ENCODE peak calls at places on chromosomes 6 and 20, in eight cellular contexts. T is GM23248, G is OCI-LY7, E is MM.1S, V is PC-3, Z is hepatocyte, R is SK-N-SH, W is HCT116. F is an unnamed sample. For H3K9me3, the result is how much of the 10 kb centered on the place peaks cover.

GRCh38 chr6:13715444-13715883 is 3.8 kb upstream of the RANBP9 start:
- DNase-seq in Z (no peak), R (no peak), G (no peak), W (no peak), E (no peak), T (no peak), V (peak), F (no peak)

GRCh38 chr6:157019115-157019628 is 242.0 kb downstream of the ARID1B start:
- DNase-seq in V (peak), E (peak), R (peak), T (no peak), Z (peak), W (no peak), G (peak), F (peak)

GRCh38 chr6:167047554-167047953 is 48.4 kb downstream of the CEP43 start:
- DNase-seq in Z (no peak), W (no peak), E (peak), T (no peak), G (peak), V (no peak), R (no peak), F (no peak)

GRCh38 chr20:50015993-50016770 is 33.4 kb downstream of the SNAI1 start:
- DNase-seq in R (peak), Z (peak), G (no peak), E (no peak), W (no peak), T (peak), V (no peak), F (no peak)

GRCh38 chr20:62651285-62652021 is 9.2 kb downstream of the SLCO4A1 start:
- DNase-seq in G (peak), Z (peak), R (peak), E (peak), T (no peak), W (no peak), V (no peak), F (no peak)

GRCh38 chr6:56522871-56523270 is 119.8 kb downstream of the DST start:
- DNase-seq in Z (no peak), W (no peak), E (no peak), G (no peak), T (no peak), R (no peak), V (no peak), F (no peak)

GRCh38 chr20:21361266-21361665 is 36.1 kb downstream of the NKX2-4 start:
- DNase-seq in R (no peak), G (no peak), V (peak), E (no peak), T (peak), W (no peak), Z (no peak), F (no peak)

GRCh38 chr6:41072836-41073202 is at the start of gene NFYA:
- DNase-seq in Z (no peak), G (no peak), T (no peak), W (no peak), V (no peak), R (peak), E (no peak), F (peak)

GRCh38 chr20:5657190-5657872 is 92.9 kb upstream of the SHLD1 start:
- DNase-seq in Z (peak), W (no peak), R (peak), V (peak), G (no peak), T (peak), E (no peak), F (no peak)

GRCh38 chr20:36311854-36312723 is 6.0 kb downstream of the DLGAP4 start:
- DNase-seq in R (no peak), T (no peak), E (no peak), G (no peak), V (no peak), Z (no peak), W (no peak), F (no peak)

GRCh38 chr6:147947521-147947920 is 395.1 kb upstream of the SASH1 start:
- DNase-seq in E (no peak), W (no peak), Z (no peak), G (no peak), V (no peak), R (no peak), T (peak), F (no peak)

GRCh38 chr20:309841-310644 is 12.7 kb downstream of the ZCCHC3 start:
- DNase-seq in W (no peak), R (peak), Z (peak), V (no peak), E (peak), G (peak), T (peak), F (peak)

GRCh38 chr6:31958741-31959739 is at the start of the genes NELFE and SKIC2:
- DNase-seq in G (peak), Z (peak), R (peak), W (peak), E (peak), T (peak), V (peak), F (peak)

GRCh38 chr6:17630511-17631073 is 30.5 kb downstream of the FAM8A1 start:
- DNase-seq in R (no peak), E (no peak), Z (peak), G (no peak), T (no peak), V (no peak), W (no peak), F (no peak)

GRCh38 chr20:62368629-62369507 is 1.8 kb upstream of the LAMA5 start:
- DNase-seq in V (peak), W (no peak), T (peak), G (no peak), Z (peak), R (peak), E (no peak), F (peak)

GRCh38 chr6:3905853-3906190 is 56.6 kb downstream of the FAM50B start:
- DNase-seq in W (no peak), Z (no peak), V (no peak), E (no peak), G (no peak), R (peak), T (no peak), F (no peak)

GRCh38 chr6:135087403-135087802 is 32.8 kb upstream of the HBS1L start:
- DNase-seq in R (no peak), W (no peak), E (no peak), G (peak), Z (no peak), V (no peak), T (no peak), F (no peak)

GRCh38 chr6:113763311-113763766 is 93.8 kb upstream of the MARCKS start:
- DNase-seq in R (no peak), V (peak), Z (no peak), T (peak), G (no peak), E (no peak), W (no peak), F (no peak)

GRCh38 chr6:56573142-56573541 is 69.5 kb downstream of the DST start:
- DNase-seq in G (no peak), V (no peak), W (no peak), R (peak), E (no peak), T (no peak), Z (no peak), F (peak)

GRCh38 chr6:82441047-82441770 is 77.6 kb downstream of the TPBG start:
- DNase-seq in R (peak), G (no peak), T (no peak), Z (no peak), W (no peak), E (no peak), V (no peak), F (no peak)

GRCh38 chr20:58659841-58660240 is 8.8 kb downstream of the STX16 start:
- DNase-seq in T (no peak), V (peak), E (no peak), R (no peak), G (no peak), W (no peak), Z (no peak), F (no peak)

GRCh38 chr6:166955121-166955864 is 1.1 kb downstream of the RNASET2 start:
- DNase-seq in R (peak), G (peak), E (no peak), Z (no peak), T (no peak), V (peak), W (no peak), F (peak)

GRCh38 chr6:17536586-17536985 is 63.5 kb upstream of the FAM8A1 start:
- DNase-seq in W (no peak), G (no peak), T (no peak), E (no peak), Z (no peak), V (no peak), R (no peak), F (no peak)

GRCh38 chr20:36483919-36484808 is 57.2 kb upstream of the MYL9 start:
- DNase-seq in V (peak), G (no peak), Z (no peak), R (peak), W (no peak), T (peak), E (no peak), F (no peak)

GRCh38 chr6:42292002-42292735 is 74.5 kb upstream of the MRPS10 start:
- DNase-seq in R (no peak), Z (no peak), T (peak), E (no peak), G (no peak), W (peak), V (peak), F (no peak)

GRCh38 chr20:47805951-47806350 is 20.7 kb upstream of the SULF2 start:
- DNase-seq in G (no peak), R (no peak), V (no peak), W (no peak), E (no peak), T (no peak), Z (no peak), F (no peak)

GRCh38 chr6:111522393-111523020 is 39.5 kb upstream of the REV3L start:
- DNase-seq in R (no peak), Z (no peak), G (no peak), E (no peak), W (no peak), T (no peak), V (no peak), F (no peak)

GRCh38 chr20:25512709-25513108 is 72.6 kb downstream of the NINL start:
- DNase-seq in W (no peak), V (no peak), G (no peak), R (no peak), E (no peak), T (no peak), Z (no peak), F (no peak)

GRCh38 chr20:25511183-25511582 is 74.1 kb downstream of the NINL start:
- DNase-seq in W (no peak), V (no peak), G (no peak), R (no peak), E (no peak), Z (no peak), T (no peak), F (no peak)

GRCh38 chr20:25517124-25517523 is 68.2 kb downstream of the NINL start:
- DNase-seq in Z (no peak), W (no peak), V (no peak), T (no peak), R (no peak), G (no peak), E (no peak), F (no peak)

GRCh38 chr20:25514195-25514594 is 71.1 kb downstream of the NINL start:
- DNase-seq in Z (no peak), E (no peak), R (no peak), T (no peak), W (no peak), V (no peak), G (no peak), F (no peak)

GRCh38 chr20:25514747-25515340 is 70.5 kb downstream of the NINL start:
- DNase-seq in G (peak), T (no peak), Z (no peak), V (no peak), E (no peak), R (no peak), W (no peak), F (no peak)
- H3K9me3 ChIP-seq in G (under half), T (under half), Z (under half), V (under half), E (under half), R (under half), W (under half), F (under half)

DNA sequence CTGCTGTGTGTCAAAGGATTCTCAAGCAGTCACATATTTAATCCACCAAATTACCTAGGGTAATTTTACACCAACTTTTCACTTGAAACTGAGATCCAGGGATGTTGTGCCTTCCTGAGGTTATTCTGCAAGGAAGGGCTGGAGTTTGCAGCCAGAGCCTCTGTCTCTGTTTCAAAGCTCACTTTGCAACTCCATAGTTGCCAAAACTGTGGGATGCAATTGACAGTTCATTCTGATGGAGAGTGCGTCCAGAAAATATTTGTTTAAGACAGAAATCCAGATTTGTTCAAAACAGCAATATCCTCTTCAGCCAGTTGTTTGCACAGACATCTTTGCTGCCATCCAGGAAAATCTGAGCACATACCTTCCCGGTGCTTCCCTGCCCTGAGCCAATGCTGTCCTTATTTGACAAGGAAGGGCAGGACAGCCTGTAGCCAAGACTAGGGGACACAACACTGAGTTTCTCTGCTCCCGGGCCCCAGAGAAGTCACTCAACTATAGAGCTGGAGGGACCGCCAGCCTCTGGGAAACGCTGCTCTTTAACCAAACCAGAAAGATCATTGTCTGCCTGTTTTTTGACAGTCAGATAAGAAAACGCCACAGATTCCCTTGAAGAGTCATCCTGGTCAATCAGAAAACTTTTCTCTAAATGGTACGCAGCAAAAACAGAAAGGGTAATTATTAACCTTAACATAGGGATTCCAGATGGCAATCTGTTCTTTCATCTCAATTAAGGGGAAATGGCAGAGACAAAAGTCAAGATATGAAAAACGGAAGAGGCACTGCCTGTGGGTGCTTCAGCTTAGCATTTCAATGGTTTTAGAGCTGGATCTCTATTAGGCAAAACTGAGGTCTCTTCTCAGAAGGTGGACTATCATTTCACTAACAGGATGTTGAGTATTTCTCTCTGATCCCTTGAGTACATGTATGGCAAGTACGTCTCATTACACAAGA is 297.3 kb downstream of the HIVEP2 start:
- DNase-seq in T (no peak), R (peak), V (no peak), W (no peak), G (no peak), E (no peak), Z (no peak), F (peak)
- TF ChIP-seq EZH2phosphoT487 in T (no peak), R (no peak), V (no peak), W (no peak), G (no peak), E (no peak), Z (no peak), F (no peak)

DNA sequence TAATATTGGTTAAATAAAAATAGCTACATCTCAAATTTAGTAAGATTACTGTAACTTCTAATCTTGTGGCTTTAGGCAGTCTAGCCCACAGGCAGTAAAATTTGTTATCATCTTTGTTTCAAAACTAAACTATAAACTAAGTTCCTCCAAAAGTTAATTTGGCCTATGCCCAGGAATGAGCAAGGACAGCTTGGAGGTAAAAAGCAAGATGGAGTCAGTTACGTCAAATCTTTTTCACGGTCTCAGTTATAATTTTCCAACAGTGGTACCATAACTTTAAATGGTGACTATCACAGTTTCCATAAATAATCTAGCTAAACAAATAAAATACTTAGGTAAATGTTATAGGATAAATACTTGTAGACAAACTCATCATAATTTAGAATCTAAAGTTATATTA is 63.0 kb downstream of the AGPAT4 start:
- DNase-seq in R (no peak), E (no peak), W (no peak), T (no peak), V (no peak), G (no peak), Z (no peak), F (no peak)
- H3K9me3 ChIP-seq in R (under half), E (under half), W (under half), T (under half), V (under half), G (under half), Z (under half), F (under half)

DNA sequence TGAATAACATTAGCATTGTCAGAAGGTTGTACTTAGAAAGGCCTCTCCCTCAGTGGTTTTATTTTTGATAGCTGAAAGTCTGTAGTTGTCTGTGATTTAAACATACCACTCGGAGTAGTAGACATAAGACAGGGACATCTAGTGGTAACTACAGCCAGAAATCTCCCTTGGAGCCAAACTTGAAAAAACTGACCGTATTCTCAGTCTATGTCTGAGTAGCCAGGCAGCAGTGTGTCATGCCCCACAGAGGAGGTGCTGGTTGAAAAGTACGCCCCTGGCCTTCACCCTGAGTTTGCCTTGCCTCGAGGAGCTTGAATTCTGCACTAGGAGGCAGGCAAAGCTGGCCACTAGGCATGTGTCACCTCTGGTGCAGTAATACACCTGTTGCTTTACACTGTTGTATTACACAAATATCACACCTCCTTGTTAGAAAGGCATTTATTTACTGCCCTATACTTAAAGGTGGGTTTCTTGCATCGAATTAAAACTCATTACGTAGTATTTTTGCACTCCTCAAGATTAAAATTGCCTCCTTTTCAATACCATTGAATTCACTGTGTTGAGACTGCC is 20.8 kb downstream of the ZBTB2 start:
- DNase-seq in E (no peak), T (peak), G (no peak), Z (no peak), R (no peak), V (peak), W (no peak), F (peak)
- TF ChIP-seq EZH2phosphoT487 in E (no peak), T (no peak), G (no peak), Z (no peak), R (no peak), V (no peak), W (no peak), F (no peak)

GRCh38 chr6:324116-324728 is 31.9 kb downstream of the DUSP22 start:
- DNase-seq in E (no peak), Z (no peak), T (no peak), W (no peak), V (no peak), G (no peak), R (no peak), F (no peak)
- H3K9me3 ChIP-seq in E (under half), Z (under half), T (under half), W (under half), V (under half), G (under half), R (under half), F (under half)

GRCh38 chr6:138833819-138834539 is 38.1 kb downstream of the ECT2L start:
- DNase-seq in W (no peak), G (no peak), E (no peak), R (no peak), T (no peak), Z (no peak), V (no peak), F (no peak)
- TF ChIP-seq EZH2phosphoT487 in W (no peak), G (no peak), E (no peak), R (no peak), T (no peak), Z (no peak), V (no peak), F (no peak)

GRCh38 chr6:1781152-1781848 is 171.6 kb downstream of the FOXC1 start:
- DNase-seq in T (peak), W (peak), V (no peak), Z (no peak), G (no peak), R (no peak), E (no peak), F (no peak)
- H3K9me3 ChIP-seq in T (under half), W (under half), V (under half), Z (under half), G (under half), R (under half), E (under half), F (under half)

GRCh38 chr20:3981132-3981452 is 34.3 kb downstream of the RNF24 start:
- DNase-seq in V (no peak), Z (no peak), G (no peak), W (no peak), T (no peak), R (no peak), E (no peak), F (no peak)

GRCh38 chr20:3980260-3981131 is 34.9 kb downstream of the RNF24 start:
- DNase-seq in E (peak), W (no peak), V (peak), T (peak), G (peak), Z (peak), R (peak), F (no peak)
- TF ChIP-seq EZH2phosphoT487 in E (no peak), W (no peak), V (no peak), T (no peak), G (no peak), Z (no peak), R (no peak), F (no peak)